ENCODE peak calls at places on chromosomes 3 and 15, in seven cellular contexts. H is T-helper 1 cell; N is T1000; P is CD4-positive, alpha-beta T cell; Z is T-helper 9 cell; J is stimulated activated CD4-positive, alpha-beta T cell treated with anti-CD3 and anti-CD28 coated beads, Interleukin-12 subunit alpha, Interleukin-12 subunit beta, amount 100 ng/mL, for 4 hours; E is body of pancreas. L is an unnamed sample.

GRCh38 chr3:136753112-136753939 is 1.1 kb upstream of the STAG1 start:
- DNase-seq in H (no peak), N (no peak), P (no peak), Z (no peak), J (no peak), E (no peak), L (no peak)

GRCh38 chr15:64162478-64162868 is 349 bp downstream of the PPIB start:
- DNase-seq in H (no peak), N (no peak), P (no peak), Z (no peak), J (no peak), E (no peak), L (no peak)

GRCh38 chr3:196174652-196175051 is 36.5 kb downstream of the ZDHHC19 start:
- DNase-seq in H (no peak), N (no peak), P (no peak), Z (no peak), J (no peak), E (no peak), L (no peak)

GRCh38 chr3:10447110-10447509 is 58.3 kb downstream of the ATP2B2 start:
- DNase-seq in H (no peak), N (no peak), P (no peak), Z (no peak), J (no peak), E (no peak), L (no peak)

GRCh38 chr3:197883541-197883940 is 66.4 kb upstream of the RPL35A start:
- DNase-seq in H (no peak), N (no peak), P (no peak), Z (no peak), J (no peak), E (no peak), L (no peak)

GRCh38 chr3:15420871-15421270 is 6.5 kb downstream of the METTL6 start:
- DNase-seq in H (no peak), N (no peak), P (no peak), Z (no peak), J (no peak), E (no peak), L (no peak)

GRCh38 chr3:111087924-111088469 is 16.4 kb downstream of the NECTIN3 start:
- DNase-seq in H (no peak), N (no peak), P (no peak), Z (no peak), J (no peak), E (no peak), L (no peak)

GRCh38 chr3:178707632-178708031 is 171.4 kb downstream of the KCNMB2 start:
- DNase-seq in H (no peak), N (no peak), P (no peak), Z (no peak), J (no peak), E (no peak), L (no peak)

GRCh38 chr3:85342915-85343314 is 384.1 kb downstream of the CADM2 start:
- DNase-seq in H (no peak), N (no peak), P (no peak), Z (no peak), J (no peak), E (no peak), L (no peak)

GRCh38 chr15:29666241-29666640 is 156.0 kb downstream of the TJP1 start:
- DNase-seq in H (no peak), N (no peak), P (no peak), Z (no peak), J (no peak), E (no peak), L (no peak)

GRCh38 chr3:11692251-11692813 is 48.6 kb upstream of the VGLL4 start:
- DNase-seq in H (no peak), N (no peak), P (no peak), Z (no peak), J (no peak), E (no peak), L (no peak)

GRCh38 chr3:100045696-100046095 is 68.6 kb downstream of the FILIP1L start:
- DNase-seq in H (no peak), N (peak; percentile 48), P (no peak), Z (no peak), J (no peak), E (peak; percentile 17), L (peak; percentile 90)

GRCh38 chr3:138914870-138915502 is 32.0 kb downstream of the FOXL2 start:
- DNase-seq in H (no peak), N (no peak), P (no peak), Z (no peak), J (no peak), E (no peak), L (no peak)

GRCh38 chr3:58651268-58651667 is 15.3 kb downstream of the FAM3D start:
- DNase-seq in H (no peak), N (no peak), P (no peak), Z (no peak), J (no peak), E (no peak), L (no peak)

GRCh38 chr3:123817413-123817812 is 66.7 kb downstream of the MYLK start:
- DNase-seq in H (no peak), N (no peak), P (no peak), Z (no peak), J (no peak), E (no peak), L (peak; percentile 59)

GRCh38 chr15:40345225-40345866 is 4.6 kb upstream of the CCDC9B start:
- DNase-seq in H (no peak), N (no peak), P (no peak), Z (no peak), J (no peak), E (no peak), L (no peak)

GRCh38 chr3:33541918-33542317 is 101.7 kb upstream of the UBP1 start:
- DNase-seq in H (no peak), N (no peak), P (no peak), Z (no peak), J (no peak), E (no peak), L (no peak)

GRCh38 chr15:100601158-100601557 is 826 bp downstream of the LINS1 start:
- DNase-seq in H (peak; percentile 48), N (no peak), P (no peak), Z (peak; percentile 42), J (peak; percentile 28), E (no peak), L (no peak)

GRCh38 chr3:182414586-182414985 is 378.7 kb upstream of the ATP11B start:
- DNase-seq in H (no peak), N (no peak), P (no peak), Z (no peak), J (no peak), E (no peak), L (no peak)

GRCh38 chr3:38226273-38226672 is 39.3 kb upstream of the SLC22A13 start:
- DNase-seq in H (no peak), N (no peak), P (no peak), Z (no peak), J (no peak), E (no peak), L (no peak)

GRCh38 chr3:53729130-53729529 is 117.1 kb downstream of the CHDH start:
- DNase-seq in H (no peak), N (no peak), P (no peak), Z (no peak), J (no peak), E (no peak), L (no peak)

GRCh38 chr3:85483986-85484385 is 525.2 kb downstream of the CADM2 start:
- DNase-seq in H (no peak), N (no peak), P (no peak), Z (no peak), J (no peak), E (no peak), L (no peak)

GRCh38 chr3:17039579-17039978 is 154.8 kb downstream of the PLCL2 start:
- DNase-seq in H (no peak), N (peak; percentile 29), P (no peak), Z (no peak), J (no peak), E (no peak), L (no peak)

GRCh38 chr15:36774765-36775164 is 195.3 kb downstream of the CDIN1 start:
- DNase-seq in H (no peak), N (no peak), P (no peak), Z (no peak), J (no peak), E (no peak), L (no peak)

GRCh38 chr3:105369501-105370371 is 3.0 kb downstream of the ALCAM start:
- DNase-seq in H (peak; percentile 29), N (peak; percentile 18), P (peak; percentile 13), Z (peak; percentile 17), J (no peak), E (peak; percentile 78), L (peak; percentile 87)

GRCh38 chr15:42138411-42138810 is 18.0 kb downstream of the PLA2G4F start:
- DNase-seq in H (no peak), N (no peak), P (no peak), Z (no peak), J (no peak), E (no peak), L (peak; percentile 32)

GRCh38 chr15:44726568-44727461 is 9.5 kb upstream of the TRIM69 start:
- DNase-seq in H (peak; percentile 74), N (peak; percentile 14), P (peak; percentile 65), Z (peak; percentile 62), J (no peak), E (peak; percentile 39), L (no peak)

GRCh38 chr3:13647314-13648059 is 98.6 kb downstream of the FBLN2 start:
- DNase-seq in H (no peak), N (no peak), P (no peak), Z (no peak), J (no peak), E (no peak), L (no peak)

GRCh38 chr3:183779896-183780450 is 45.4 kb downstream of the MAP6D1 start:
- DNase-seq in H (no peak), N (no peak), P (no peak), Z (no peak), J (no peak), E (no peak), L (no peak)

L was measured in osteocyte.